ENCODE peak calls at places on chromosomes 16 and 17, in nine cellular contexts. One of them, this sample, is unnamed.

GRCh38 chr17:46976626-46977270 is 2.3 kb downstream of the RPRML start:
- DNase-seq in HL-60: no peak
- DNase-seq in cardiac muscle cell: no peak
- DNase-seq in ovary: no peak
- DNase-seq in stomach: no peak
- DNase-seq in mesothelial cell of epicardium: no peak
- DNase-seq in uterus: no peak
- DNase-seq in psoas muscle: no peak
- DNase-seq in lung: no peak
- DNase-seq in this sample: no peak

GRCh38 chr17:28646039-28646754 is 1.2 kb upstream of the BLTP2 start:
- DNase-seq in HL-60: no peak
- DNase-seq in cardiac muscle cell: no peak
- DNase-seq in ovary: peak; percentile 58
- DNase-seq in stomach: no peak
- DNase-seq in mesothelial cell of epicardium: no peak
- DNase-seq in uterus: no peak
- DNase-seq in psoas muscle: no peak
- DNase-seq in lung: no peak
- DNase-seq in this sample: no peak

GRCh38 chr17:80980397-80981061 is 11.1 kb upstream of the CHMP6 start:
- DNase-seq in HL-60: no peak
- DNase-seq in cardiac muscle cell: no peak
- DNase-seq in ovary: no peak
- DNase-seq in stomach: no peak
- DNase-seq in mesothelial cell of epicardium: no peak
- DNase-seq in uterus: no peak
- DNase-seq in psoas muscle: no peak
- DNase-seq in lung: no peak
- DNase-seq in this sample: no peak

GRCh38 chr17:29622337-29623282 is at the start of gene CORO6:
- DNase-seq in HL-60: no peak
- DNase-seq in cardiac muscle cell: peak; percentile 59
- DNase-seq in ovary: peak; percentile 80
- DNase-seq in stomach: peak; percentile 60
- DNase-seq in mesothelial cell of epicardium: peak; percentile 54
- DNase-seq in uterus: no peak
- DNase-seq in psoas muscle: peak; percentile 90
- DNase-seq in lung: no peak
- DNase-seq in this sample: peak; percentile 74

GRCh38 chr17:9890124-9890523 is 14.9 kb downstream of the RCVRN start:
- DNase-seq in HL-60: no peak
- DNase-seq in cardiac muscle cell: peak; percentile 62
- DNase-seq in ovary: no peak
- DNase-seq in stomach: no peak
- DNase-seq in mesothelial cell of epicardium: no peak
- DNase-seq in uterus: no peak
- DNase-seq in psoas muscle: no peak
- DNase-seq in lung: no peak
- DNase-seq in this sample: no peak

GRCh38 chr16:4319454-4319853 is 3.6 kb downstream of the GLIS2 start:
- DNase-seq in HL-60: no peak
- DNase-seq in cardiac muscle cell: no peak
- DNase-seq in ovary: no peak
- DNase-seq in stomach: peak; percentile 46
- DNase-seq in mesothelial cell of epicardium: no peak
- DNase-seq in uterus: no peak
- DNase-seq in psoas muscle: peak; percentile 71
- DNase-seq in lung: no peak
- DNase-seq in this sample: peak; percentile 49

GRCh38 chr16:27689711-27690110 is 139.8 kb downstream of the KATNIP start:
- DNase-seq in HL-60: no peak
- DNase-seq in cardiac muscle cell: no peak
- DNase-seq in ovary: no peak
- DNase-seq in stomach: no peak
- DNase-seq in mesothelial cell of epicardium: no peak
- DNase-seq in uterus: no peak
- DNase-seq in psoas muscle: no peak
- DNase-seq in lung: no peak
- DNase-seq in this sample: no peak

GRCh38 chr17:76872221-76872873 is 4.1 kb downstream of the MGAT5B start:
- DNase-seq in HL-60: no peak
- DNase-seq in cardiac muscle cell: peak; percentile 93
- DNase-seq in ovary: no peak
- DNase-seq in stomach: no peak
- DNase-seq in mesothelial cell of epicardium: no peak
- DNase-seq in uterus: no peak
- DNase-seq in psoas muscle: no peak
- DNase-seq in lung: no peak
- DNase-seq in this sample: no peak

GRCh38 chr17:66964930-66965800 is 658 bp downstream of the CACNG4 start:
- DNase-seq in HL-60: no peak
- DNase-seq in cardiac muscle cell: peak; percentile 19
- DNase-seq in ovary: peak; percentile 29
- DNase-seq in stomach: no peak
- DNase-seq in mesothelial cell of epicardium: no peak
- DNase-seq in uterus: no peak
- DNase-seq in psoas muscle: peak; percentile 60
- DNase-seq in lung: no peak
- DNase-seq in this sample: no peak

GRCh38 chr17:28953444-28954118 is 2.3 kb upstream of the PHF12 start:
- DNase-seq in HL-60: peak; percentile 56
- DNase-seq in cardiac muscle cell: peak; percentile 61
- DNase-seq in ovary: peak; percentile 57
- DNase-seq in stomach: peak; percentile 35
- DNase-seq in mesothelial cell of epicardium: no peak
- DNase-seq in uterus: peak; percentile 59
- DNase-seq in psoas muscle: no peak
- DNase-seq in lung: peak; percentile 54
- DNase-seq in this sample: peak; percentile 29

GRCh38 chr16:87924041-87924851 is 12.1 kb downstream of the CA5A start:
- DNase-seq in HL-60: no peak
- DNase-seq in cardiac muscle cell: no peak
- DNase-seq in ovary: peak; percentile 15
- DNase-seq in stomach: no peak
- DNase-seq in mesothelial cell of epicardium: no peak
- DNase-seq in uterus: no peak
- DNase-seq in psoas muscle: no peak
- DNase-seq in lung: no peak
- DNase-seq in this sample: peak; percentile 61

GRCh38 chr17:12729086-12729485 is 60.2 kb upstream of the ARHGAP44 start:
- DNase-seq in HL-60: no peak
- DNase-seq in cardiac muscle cell: peak; percentile 71
- DNase-seq in ovary: no peak
- DNase-seq in stomach: no peak
- DNase-seq in mesothelial cell of epicardium: no peak
- DNase-seq in uterus: no peak
- DNase-seq in psoas muscle: no peak
- DNase-seq in lung: no peak
- DNase-seq in this sample: no peak

GRCh38 chr16:50699345-50700159 is 6.1 kb downstream of the NOD2 start:
- DNase-seq in HL-60: peak; percentile 82
- DNase-seq in cardiac muscle cell: peak; percentile 64
- DNase-seq in ovary: no peak
- DNase-seq in stomach: no peak
- DNase-seq in mesothelial cell of epicardium: no peak
- DNase-seq in uterus: no peak
- DNase-seq in psoas muscle: no peak
- DNase-seq in lung: no peak
- DNase-seq in this sample: no peak
- TF ChIP-seq CTCF in HL-60: no peak
- TF ChIP-seq CTCF in cardiac muscle cell: no peak
- TF ChIP-seq CTCF in ovary: no peak
- TF ChIP-seq CTCF in stomach: no peak
- TF ChIP-seq CTCF in mesothelial cell of epicardium: no peak
- TF ChIP-seq CTCF in uterus: no peak
- TF ChIP-seq CTCF in psoas muscle: no peak
- TF ChIP-seq CTCF in lung: no peak
- TF ChIP-seq CTCF in this sample: no peak

GRCh38 chr17:42778570-42778969 is 1.8 kb upstream of the WNK4 start:
- DNase-seq in HL-60: no peak
- DNase-seq in cardiac muscle cell: no peak
- DNase-seq in ovary: no peak
- DNase-seq in stomach: no peak
- DNase-seq in mesothelial cell of epicardium: no peak
- DNase-seq in uterus: no peak
- DNase-seq in psoas muscle: no peak
- DNase-seq in lung: no peak
- DNase-seq in this sample: no peak

GRCh38 chr17:42772945-42773289 is 332 bp upstream of the VPS25 start:
- DNase-seq in HL-60: no peak
- DNase-seq in cardiac muscle cell: no peak
- DNase-seq in ovary: no peak
- DNase-seq in stomach: no peak
- DNase-seq in mesothelial cell of epicardium: no peak
- DNase-seq in uterus: no peak
- DNase-seq in psoas muscle: no peak
- DNase-seq in lung: no peak
- DNase-seq in this sample: no peak

GRCh38 chr17:42775534-42776098 is 2.4 kb downstream of the VPS25 start:
- DNase-seq in HL-60: peak; percentile 55
- DNase-seq in cardiac muscle cell: peak; percentile 49
- DNase-seq in ovary: no peak
- DNase-seq in stomach: no peak
- DNase-seq in mesothelial cell of epicardium: no peak
- DNase-seq in uterus: no peak
- DNase-seq in psoas muscle: no peak
- DNase-seq in lung: no peak
- DNase-seq in this sample: no peak

GRCh38 chr17:42774066-42774750 is 959 bp downstream of the VPS25 start:
- DNase-seq in HL-60: no peak
- DNase-seq in cardiac muscle cell: no peak
- DNase-seq in ovary: no peak
- DNase-seq in stomach: no peak
- DNase-seq in mesothelial cell of epicardium: no peak
- DNase-seq in uterus: no peak
- DNase-seq in psoas muscle: no peak
- DNase-seq in lung: no peak
- DNase-seq in this sample: no peak

DNA sequence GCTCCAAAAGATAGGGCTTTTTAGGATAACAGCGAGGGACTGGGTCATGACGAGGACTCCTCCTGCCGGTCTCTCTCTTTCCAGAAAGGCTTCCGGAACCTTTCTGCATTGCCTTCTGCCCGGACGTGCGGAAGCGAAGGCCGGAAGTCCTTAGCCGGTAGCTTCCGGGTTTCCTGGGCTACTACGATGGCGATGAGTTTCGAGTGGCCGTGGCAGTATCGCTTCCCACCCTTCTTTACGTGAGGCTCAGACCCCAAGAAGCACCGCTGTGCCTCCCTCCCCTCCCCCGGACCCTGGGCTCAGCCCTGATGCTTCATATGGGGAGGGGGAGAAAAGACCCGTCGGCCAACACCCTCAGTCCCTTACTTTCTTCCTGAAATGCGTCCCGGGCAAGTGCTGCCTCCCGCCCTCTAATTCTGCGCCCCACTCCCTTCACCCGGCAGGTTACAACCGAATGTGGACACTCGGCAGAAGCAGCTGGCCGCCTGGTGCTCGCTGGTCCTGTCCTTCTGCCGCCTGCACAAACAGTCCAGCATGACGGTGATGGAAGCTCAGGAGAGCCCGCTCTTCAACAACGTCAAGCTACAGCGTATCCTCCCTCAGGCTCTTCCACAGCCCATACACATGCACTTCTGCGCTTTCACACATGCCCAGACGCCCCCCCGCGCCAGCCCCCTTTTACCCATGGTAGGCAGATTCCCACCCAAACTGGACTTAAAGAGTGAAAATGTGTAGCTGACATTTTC is at the start of gene VPS25:
- DNase-seq in HL-60: peak; percentile 84
- DNase-seq in cardiac muscle cell: peak; percentile 89
- DNase-seq in ovary: peak; percentile 83
- DNase-seq in stomach: peak; percentile 80
- DNase-seq in mesothelial cell of epicardium: no peak
- DNase-seq in uterus: peak; percentile 73
- DNase-seq in psoas muscle: peak; percentile 86
- DNase-seq in lung: peak; percentile 82
- DNase-seq in this sample: peak; percentile 71
- TF ChIP-seq CTCF in HL-60: no peak
- TF ChIP-seq CTCF in cardiac muscle cell: peak; percentile 24
- TF ChIP-seq CTCF in ovary: no peak
- TF ChIP-seq CTCF in stomach: no peak
- TF ChIP-seq CTCF in mesothelial cell of epicardium: no peak
- TF ChIP-seq CTCF in uterus: no peak
- TF ChIP-seq CTCF in psoas muscle: no peak
- TF ChIP-seq CTCF in lung: no peak
- TF ChIP-seq CTCF in this sample: no peak

DNA sequence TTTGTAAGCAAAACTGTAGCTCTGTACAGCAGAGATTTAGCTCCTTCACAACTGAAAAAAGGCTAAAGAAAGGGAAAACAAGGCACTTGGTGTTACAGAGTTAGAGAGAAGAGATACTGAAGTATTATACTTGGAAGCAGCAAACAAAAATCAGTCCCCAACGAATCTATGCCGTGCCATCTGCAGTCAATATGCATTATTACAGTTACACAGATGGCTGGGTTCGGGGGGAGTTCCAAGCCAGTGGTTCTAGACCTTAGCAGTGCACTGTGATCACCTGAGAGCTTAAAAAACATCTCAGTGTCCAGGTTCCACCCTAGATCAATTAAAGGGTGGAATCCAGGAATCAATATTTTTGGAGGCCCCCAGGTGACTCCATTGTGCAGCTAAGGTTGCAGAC is 489.9 kb downstream of the SHISA9 start:
- DNase-seq in HL-60: no peak
- DNase-seq in cardiac muscle cell: no peak
- DNase-seq in ovary: no peak
- DNase-seq in stomach: no peak
- DNase-seq in mesothelial cell of epicardium: no peak
- DNase-seq in uterus: no peak
- DNase-seq in psoas muscle: no peak
- DNase-seq in lung: no peak
- DNase-seq in this sample: no peak
- TF ChIP-seq CTCF in HL-60: no peak
- TF ChIP-seq CTCF in cardiac muscle cell: no peak
- TF ChIP-seq CTCF in ovary: no peak
- TF ChIP-seq CTCF in stomach: no peak
- TF ChIP-seq CTCF in mesothelial cell of epicardium: no peak
- TF ChIP-seq CTCF in uterus: no peak
- TF ChIP-seq CTCF in psoas muscle: no peak
- TF ChIP-seq CTCF in lung: no peak
- TF ChIP-seq CTCF in this sample: no peak

DNA sequence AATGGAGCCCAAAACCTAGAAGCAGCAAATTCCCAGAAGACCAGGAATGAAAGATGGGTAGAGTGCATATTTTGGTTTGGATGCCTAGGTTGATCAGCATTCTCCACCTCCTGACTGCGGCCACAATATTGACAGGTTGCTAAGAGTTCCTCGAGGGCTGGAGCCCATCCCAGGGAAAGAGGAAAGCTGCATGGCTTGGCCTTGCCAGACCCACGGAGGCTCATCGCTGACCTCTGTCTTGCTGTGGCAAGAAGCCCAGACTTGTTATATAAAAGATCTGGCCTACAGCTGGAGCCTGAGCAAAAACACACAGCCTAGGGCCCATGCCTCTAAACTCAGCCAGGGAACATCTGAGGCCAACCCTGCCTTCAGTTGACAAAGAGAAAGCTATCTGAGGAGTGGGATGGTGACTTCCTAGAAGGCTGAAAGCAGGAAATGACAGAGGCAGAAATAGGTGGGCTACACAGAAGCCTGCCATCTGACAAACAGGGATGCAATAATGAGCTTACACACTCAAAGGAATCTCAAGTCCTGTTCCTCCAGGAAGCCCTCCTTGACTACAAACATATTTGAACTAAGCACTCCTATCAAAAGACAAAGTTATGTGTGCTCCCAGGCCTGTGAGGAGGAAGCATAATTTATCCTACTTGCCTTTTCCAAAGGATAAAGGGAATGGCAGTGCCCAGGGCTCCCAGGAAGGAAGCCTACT is 22.5 kb upstream of the SLC35B1 start:
- DNase-seq in HL-60: no peak
- DNase-seq in cardiac muscle cell: peak; percentile 96
- DNase-seq in ovary: peak; percentile 89
- DNase-seq in stomach: peak; percentile 55
- DNase-seq in mesothelial cell of epicardium: no peak
- DNase-seq in uterus: peak; percentile 90
- DNase-seq in psoas muscle: peak; percentile 86
- DNase-seq in lung: peak; percentile 56
- DNase-seq in this sample: no peak
- TF ChIP-seq CTCF in HL-60: no peak
- TF ChIP-seq CTCF in cardiac muscle cell: no peak
- TF ChIP-seq CTCF in ovary: no peak
- TF ChIP-seq CTCF in stomach: no peak
- TF ChIP-seq CTCF in mesothelial cell of epicardium: no peak
- TF ChIP-seq CTCF in uterus: no peak
- TF ChIP-seq CTCF in psoas muscle: no peak
- TF ChIP-seq CTCF in lung: no peak
- TF ChIP-seq CTCF in this sample: no peak

This sample was measured in activated B cell treated with CpG ODN at 0.5 μM for 24 hours.